ENCODE peak calls at places on chromosome 2, in six cellular contexts. A is IMR-90; T is CD8-positive, alpha-beta T cell; E is AG04450; Z is cardiac muscle cell; B is body of pancreas. K is an unnamed sample. For H3K27me3, the result is how much of the 10 kb centered on the place peaks cover.

GRCh38 chr2:71846669-71847291 is 300.9 kb downstream of the CYP26B1 start:
- DNase-seq in A (peak), T (no peak), E (no peak), Z (no peak), B (no peak), K (no peak)

GRCh38 chr2:210399440-210400041 is 77.0 kb downstream of the LANCL1 start:
- DNase-seq in A (peak), T (no peak), E (no peak), Z (peak), B (no peak), K (no peak)

GRCh38 chr2:231991664-231992063 is 30.2 kb downstream of the DIS3L2 start:
- DNase-seq in A (peak), T (no peak), E (no peak), Z (no peak), B (no peak), K (no peak)

GRCh38 chr2:234992196-234992595 is 40.4 kb downstream of the SH3BP4 start:
- DNase-seq in A (no peak), T (no peak), E (no peak), Z (no peak), B (no peak), K (no peak)

GRCh38 chr2:241796610-241797138 is 12.3 kb upstream of the NEU4 start:
- DNase-seq in A (no peak), T (no peak), E (no peak), Z (no peak), B (no peak), K (no peak)

GRCh38 chr2:236768393-236769140 is 198.9 kb downstream of the ACKR3 start:
- DNase-seq in A (peak), T (no peak), E (no peak), Z (no peak), B (no peak), K (no peak)

GRCh38 chr2:92072461-92073035 is 2798.7 kb upstream of the TEKT4 start:
- DNase-seq in A (no peak), T (no peak), E (no peak), Z (no peak), B (no peak), K (no peak)

GRCh38 chr2:98634406-98635092 is 26.2 kb downstream of the UNC50 start:
- DNase-seq in A (no peak), T (peak), E (no peak), Z (no peak), B (no peak), K (no peak)

GRCh38 chr2:136206613-136207012 is 88.7 kb upstream of the CXCR4 start:
- DNase-seq in A (no peak), T (no peak), E (no peak), Z (no peak), B (no peak), K (no peak)

GRCh38 chr2:241728000-241728399 is 6.4 kb upstream of the D2HGDH start:
- DNase-seq in A (no peak), T (no peak), E (no peak), Z (no peak), B (no peak), K (no peak)

GRCh38 chr2:10557506-10558265 is 109.6 kb upstream of the ODC1 start:
- DNase-seq in A (no peak), T (no peak), E (no peak), Z (no peak), B (no peak), K (no peak)

GRCh38 chr2:95301186-95301585 is 4.0 kb downstream of the KCNIP3 start:
- DNase-seq in A (no peak), T (no peak), E (no peak), Z (no peak), B (peak), K (no peak)

GRCh38 chr2:101204400-101205095 is 48.1 kb upstream of the CNOT11 start:
- DNase-seq in A (no peak), T (no peak), E (no peak), Z (no peak), B (no peak), K (no peak)

GRCh38 chr2:100237046-100237615 is 85.2 kb downstream of the LONRF2 start:
- DNase-seq in A (peak), T (no peak), E (no peak), Z (peak), B (no peak), K (no peak)

GRCh38 chr2:109604597-109604996 is 9.2 kb downstream of the SEPTIN10 start:
- DNase-seq in A (peak), T (no peak), E (no peak), Z (no peak), B (no peak), K (no peak)

GRCh38 chr2:55010149-55010591 is 40.1 kb downstream of the RTN4 start:
- DNase-seq in A (peak), T (peak), E (no peak), Z (no peak), B (peak), K (peak)

GRCh38 chr2:102703748-102704147 is 58.1 kb upstream of the TMEM182 start:
- DNase-seq in A (peak), T (no peak), E (no peak), Z (peak), B (no peak), K (no peak)

GRCh38 chr2:212052412-212053159 is 486.0 kb downstream of the ERBB4 start:
- DNase-seq in A (peak), T (no peak), E (peak), Z (no peak), B (no peak), K (no peak)

GRCh38 chr2:17620280-17620679 is 79.8 kb downstream of the VSNL1 start:
- DNase-seq in A (peak), T (no peak), E (no peak), Z (no peak), B (no peak), K (no peak)

GRCh38 chr2:233565685-233566140 is 869 bp downstream of the USP40 start:
- DNase-seq in A (no peak), T (no peak), E (no peak), Z (no peak), B (no peak), K (no peak)
- H3K27ac ChIP-seq in A (peak), T (peak), E (no peak), Z (peak), B (peak), K (no peak)

GRCh38 chr2:219569635-219570034 is 1.7 kb downstream of the OBSL1 start:
- DNase-seq in A (no peak), T (no peak), E (no peak), Z (no peak), B (no peak), K (no peak)

GRCh38 chr2:219567791-219568361 is 3.5 kb downstream of the OBSL1 start:
- DNase-seq in A (no peak), T (no peak), E (no peak), Z (no peak), B (no peak), K (no peak)

GRCh38 chr2:219570194-219570923 is 980 bp downstream of the OBSL1 start:
- DNase-seq in A (peak), T (no peak), E (no peak), Z (peak), B (peak), K (no peak)

GRCh38 chr2:219570924-219571310 is 422 bp downstream of the OBSL1 start:
- DNase-seq in A (peak), T (no peak), E (no peak), Z (peak), B (peak), K (no peak)

GRCh38 chr2:219569041-219569440 is 2.3 kb downstream of the OBSL1 start:
- DNase-seq in A (no peak), T (no peak), E (no peak), Z (no peak), B (no peak), K (no peak)
- H3K27me3 ChIP-seq in A (under half), T (under half), E (under half), Z (under half), B (under half), K (under half)

DNA sequence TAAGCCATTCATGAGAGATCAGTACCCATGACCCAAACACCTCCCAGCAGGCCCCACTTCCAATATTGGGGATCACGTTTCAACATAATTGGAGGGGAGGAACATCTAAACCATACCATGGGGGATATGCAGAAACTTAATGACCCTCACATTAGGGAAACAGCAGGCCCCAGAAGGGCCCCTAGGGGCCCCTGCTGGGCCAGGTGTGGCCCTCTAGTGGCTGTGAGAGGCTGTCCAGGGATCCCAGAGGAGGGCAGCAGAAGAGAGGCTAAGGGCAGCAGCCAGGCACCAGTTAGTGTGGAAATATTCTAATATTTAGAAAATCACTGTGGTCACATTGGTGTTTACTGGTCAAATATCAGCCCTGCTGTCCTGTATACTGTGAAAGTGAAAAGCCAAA is 49.3 kb upstream of the ANKRD44 start:
- DNase-seq in A (no peak), T (no peak), E (no peak), Z (no peak), B (no peak), K (no peak)
- TF ChIP-seq CTCF in A (no peak), T (no peak), E (no peak), Z (no peak), B (no peak), K (peak)

DNA sequence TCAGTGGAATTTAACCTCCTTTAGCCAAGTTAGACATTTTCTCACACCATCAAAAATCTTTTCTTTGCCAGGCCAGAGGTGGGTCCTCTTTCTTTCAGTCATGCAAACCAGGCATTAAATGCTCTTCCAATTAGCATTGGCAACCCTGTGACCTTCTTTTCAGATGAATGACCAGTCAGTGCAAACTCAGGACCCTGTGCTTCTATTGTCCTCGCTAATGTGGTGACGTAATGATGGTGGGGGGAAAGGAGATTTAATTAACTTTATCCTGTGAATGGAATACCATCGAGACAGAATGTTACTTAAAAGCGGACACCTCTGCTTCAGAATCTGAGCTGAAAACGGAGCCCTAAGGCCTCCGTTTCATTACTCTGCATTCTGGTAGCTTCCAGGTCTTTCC is 23.3 kb upstream of the STPG4 start:
- DNase-seq in A (no peak), T (no peak), E (no peak), Z (no peak), B (no peak), K (no peak)
- H3K27ac ChIP-seq in A (no peak), T (no peak), E (no peak), Z (no peak), B (no peak), K (no peak)

GRCh38 chr2:148888003-148888501 is 13.0 kb downstream of the KIF5C start:
- DNase-seq in A (no peak), T (peak), E (no peak), Z (peak), B (no peak), K (no peak)
- H3K27me3 ChIP-seq in A (under half), T (under half), E (under half), Z (under half), B (under half), K (under half)

GRCh38 chr2:206085742-206086445 is at the start of gene INO80D:
- DNase-seq in A (peak), T (peak), E (peak), Z (peak), B (peak), K (peak)
- TF ChIP-seq CTCF in A (peak), T (peak), E (peak), Z (peak), B (peak), K (peak)

GRCh38 chr2:223104741-223105140 is 52.8 kb downstream of the KCNE4 start:
- DNase-seq in A (no peak), T (no peak), E (no peak), Z (no peak), B (no peak), K (no peak)

GRCh38 chr2:223113161-223113560 is 61.2 kb downstream of the KCNE4 start:
- DNase-seq in A (peak), T (no peak), E (no peak), Z (no peak), B (no peak), K (no peak)

GRCh38 chr2:223107825-223108224 is 55.8 kb downstream of the KCNE4 start:
- DNase-seq in A (no peak), T (no peak), E (no peak), Z (no peak), B (no peak), K (no peak)

GRCh38 chr2:223108376-223109100 is 56.5 kb downstream of the KCNE4 start:
- DNase-seq in A (no peak), T (no peak), E (no peak), Z (no peak), B (no peak), K (no peak)

GRCh38 chr2:223109341-223109740 is 57.4 kb downstream of the KCNE4 start:
- DNase-seq in A (no peak), T (no peak), E (no peak), Z (no peak), B (no peak), K (no peak)
- H3K27ac ChIP-seq in A (no peak), T (no peak), E (no peak), Z (no peak), B (no peak), K (no peak)

GRCh38 chr2:172102858-172103359 is at the start of gene DLX2:
- DNase-seq in A (peak), T (peak), E (peak), Z (peak), B (peak), K (peak)
- H3K27me3 ChIP-seq in A (under half), T (half or more), E (under half), Z (half or more), B (under half), K (half or more)

GRCh38 chr2:76281176-76281841 is 570.6 kb upstream of the GCFC2 start:
- DNase-seq in A (no peak), T (no peak), E (no peak), Z (no peak), B (no peak), K (no peak)
- TF ChIP-seq CTCF in A (no peak), T (no peak), E (no peak), Z (no peak), B (no peak), K (no peak)

DNA sequence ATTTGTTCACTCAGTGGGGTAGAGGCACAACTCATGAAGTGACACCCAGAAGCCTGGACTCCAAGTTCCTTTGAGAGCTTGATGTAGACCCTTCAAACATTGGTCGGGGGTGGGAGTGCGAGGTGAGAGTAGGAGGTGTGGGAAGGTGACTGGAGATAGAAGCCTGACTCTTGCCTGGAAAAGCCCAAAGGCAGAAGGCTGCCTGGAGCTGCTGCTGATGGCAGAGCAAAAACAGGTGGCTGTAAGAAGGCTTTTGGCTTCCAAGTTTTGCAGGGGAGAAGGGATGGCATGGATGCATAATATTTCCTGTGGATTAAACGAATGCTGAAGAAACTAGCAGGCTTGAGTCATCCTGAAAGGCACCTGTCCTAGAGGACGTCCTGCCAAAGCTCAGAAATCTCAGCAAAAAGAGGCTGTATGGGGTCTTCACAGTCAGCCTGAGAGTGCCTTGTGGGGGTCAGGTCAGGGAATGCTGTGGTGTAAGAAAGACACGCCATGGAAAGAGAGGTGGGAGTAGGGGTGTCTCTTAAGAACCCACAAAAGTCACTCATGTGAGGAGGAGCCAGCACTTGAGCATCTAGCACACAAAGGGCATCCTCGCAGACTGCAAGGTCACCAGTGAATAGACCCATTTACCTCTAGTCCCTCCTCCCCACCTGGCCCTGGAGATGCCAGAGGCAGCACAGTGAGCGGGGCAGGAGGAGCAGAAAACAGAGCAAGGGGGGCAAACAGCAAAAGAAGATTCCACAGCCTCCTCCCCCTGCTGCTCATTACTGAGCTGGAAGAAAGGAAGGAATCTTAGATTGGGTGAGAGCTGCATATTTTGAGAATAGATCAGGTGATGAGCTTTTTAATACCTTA is 37.5 kb downstream of the FASTKD2 start:
- DNase-seq in A (no peak), T (no peak), E (no peak), Z (no peak), B (no peak), K (no peak)
- H3K27ac ChIP-seq in A (no peak), T (no peak), E (no peak), Z (no peak), B (no peak), K (no peak)